ENCODE peak calls at places on chromosomes 12 and 14, in five cellular contexts. One of them, this sample, is unnamed.

GRCh38 chr14:54252072-54252730 is 144.6 kb upstream of the CDKN3 start:
- DNase-seq in effector memory CD4-positive, alpha-beta T cell: no peak
- DNase-seq in HTR-8/SVneo: peak; percentile 84
- DNase-seq in stimulated activated CD4-positive, alpha-beta T cell treated with anti-CD3 and anti-CD28 coated beads, Interleukin-4, amount 100 ng/mL, for 48 hours: no peak
- DNase-seq in left ventricle myocardium inferior: no peak
- DNase-seq in this sample: no peak

GRCh38 chr12:52856787-52857186 is 8.0 kb upstream of the KRT78 start:
- DNase-seq in effector memory CD4-positive, alpha-beta T cell: no peak
- DNase-seq in HTR-8/SVneo: no peak
- DNase-seq in stimulated activated CD4-positive, alpha-beta T cell treated with anti-CD3 and anti-CD28 coated beads, Interleukin-4, amount 100 ng/mL, for 48 hours: no peak
- DNase-seq in left ventricle myocardium inferior: no peak
- DNase-seq in this sample: no peak

GRCh38 chr12:121806556-121807308 is 2.9 kb downstream of the SETD1B start:
- DNase-seq in effector memory CD4-positive, alpha-beta T cell: no peak
- DNase-seq in HTR-8/SVneo: no peak
- DNase-seq in stimulated activated CD4-positive, alpha-beta T cell treated with anti-CD3 and anti-CD28 coated beads, Interleukin-4, amount 100 ng/mL, for 48 hours: no peak
- DNase-seq in left ventricle myocardium inferior: no peak
- DNase-seq in this sample: no peak

GRCh38 chr12:29700761-29701481 is 82.8 kb downstream of the TMTC1 start:
- DNase-seq in effector memory CD4-positive, alpha-beta T cell: no peak
- DNase-seq in HTR-8/SVneo: no peak
- DNase-seq in stimulated activated CD4-positive, alpha-beta T cell treated with anti-CD3 and anti-CD28 coated beads, Interleukin-4, amount 100 ng/mL, for 48 hours: no peak
- DNase-seq in left ventricle myocardium inferior: no peak
- DNase-seq in this sample: no peak

GRCh38 chr12:51915003-51915625 is 7.8 kb downstream of the ACVRL1 start:
- DNase-seq in effector memory CD4-positive, alpha-beta T cell: no peak
- DNase-seq in HTR-8/SVneo: no peak
- DNase-seq in stimulated activated CD4-positive, alpha-beta T cell treated with anti-CD3 and anti-CD28 coated beads, Interleukin-4, amount 100 ng/mL, for 48 hours: no peak
- DNase-seq in left ventricle myocardium inferior: no peak
- DNase-seq in this sample: no peak

GRCh38 chr14:106790189-106791036 is 1264.0 kb downstream of the TMEM121 start:
- DNase-seq in effector memory CD4-positive, alpha-beta T cell: peak; percentile 46
- DNase-seq in HTR-8/SVneo: no peak
- DNase-seq in stimulated activated CD4-positive, alpha-beta T cell treated with anti-CD3 and anti-CD28 coated beads, Interleukin-4, amount 100 ng/mL, for 48 hours: peak; percentile 86
- DNase-seq in left ventricle myocardium inferior: peak; percentile 44
- DNase-seq in this sample: peak; percentile 78

GRCh38 chr12:108804361-108804949 is 52.9 kb downstream of the SSH1 start:
- DNase-seq in effector memory CD4-positive, alpha-beta T cell: no peak
- DNase-seq in HTR-8/SVneo: no peak
- DNase-seq in stimulated activated CD4-positive, alpha-beta T cell treated with anti-CD3 and anti-CD28 coated beads, Interleukin-4, amount 100 ng/mL, for 48 hours: no peak
- DNase-seq in left ventricle myocardium inferior: peak; percentile 70
- DNase-seq in this sample: no peak

GRCh38 chr12:2970744-2971143 is 11.5 kb downstream of the TEAD4 start:
- DNase-seq in effector memory CD4-positive, alpha-beta T cell: no peak
- DNase-seq in HTR-8/SVneo: peak; percentile 41
- DNase-seq in stimulated activated CD4-positive, alpha-beta T cell treated with anti-CD3 and anti-CD28 coated beads, Interleukin-4, amount 100 ng/mL, for 48 hours: no peak
- DNase-seq in left ventricle myocardium inferior: no peak
- DNase-seq in this sample: no peak